ENCODE peak calls at places on chromosome 7, in eight cellular contexts. U is colonic mucosa, S is mammary epithelial cell, G is H9, Z is neural progenitor cell, H is MM.1S, O is HCT116, E is astrocyte. M is an unnamed sample. For H3K4me1, the result is how much of the 10 kb centered on the place peaks cover.

GRCh38 chr7:132275811-132276210 is 300.5 kb downstream of the PLXNA4 start:
- DNase-seq in U (no peak), S (no peak), G (no peak), Z (no peak), H (no peak), O (no peak), E (no peak), M (no peak)

GRCh38 chr7:27031289-27032172 is 64.3 kb downstream of the HOXA1 start:
- DNase-seq in U (no peak), S (peak), G (no peak), Z (no peak), H (peak), O (no peak), E (peak), M (no peak)

GRCh38 chr7:75655536-75655935 is 83.2 kb downstream of the HIP1 start:
- DNase-seq in U (no peak), S (no peak), G (no peak), Z (no peak), H (no peak), O (no peak), E (no peak), M (no peak)

GRCh38 chr7:116971869-116972268 is 18.6 kb downstream of the ST7 start:
- DNase-seq in U (no peak), S (no peak), G (peak), Z (no peak), H (no peak), O (no peak), E (no peak), M (no peak)

GRCh38 chr7:101859411-101860106 is 42.1 kb downstream of the CUX1 start:
- DNase-seq in U (no peak), S (no peak), G (no peak), Z (no peak), H (no peak), O (no peak), E (no peak), M (no peak)

GRCh38 chr7:18087031-18087686 is 59.5 kb upstream of the PRPS1L1 start:
- DNase-seq in U (no peak), S (peak), G (peak), Z (peak), H (no peak), O (no peak), E (peak), M (no peak)

GRCh38 chr7:10889266-10889898 is 84.3 kb upstream of the PHF14 start:
- DNase-seq in U (peak), S (peak), G (peak), Z (peak), H (peak), O (peak), E (peak), M (no peak)

GRCh38 chr7:76262683-76263402 is 39.6 kb upstream of the HSPB1 start:
- DNase-seq in U (peak), S (peak), G (peak), Z (peak), H (peak), O (peak), E (peak), M (no peak)

GRCh38 chr7:5528071-5528814 is 104.6 kb upstream of the TNRC18 start:
- DNase-seq in U (peak), S (peak), G (no peak), Z (peak), H (peak), O (no peak), E (no peak), M (peak)

GRCh38 chr7:123847868-123848267 is 2.9 kb downstream of the HYAL4 start:
- DNase-seq in U (no peak), S (peak), G (no peak), Z (no peak), H (no peak), O (no peak), E (no peak), M (no peak)

GRCh38 chr7:23469150-23469960 is 936 bp downstream of the IGF2BP3 start:
- DNase-seq in U (no peak), S (peak), G (no peak), Z (peak), H (no peak), O (no peak), E (no peak), M (no peak)

GRCh38 chr7:91567111-91568012 is 303.1 kb downstream of the FZD1 start:
- DNase-seq in U (no peak), S (no peak), G (no peak), Z (no peak), H (no peak), O (no peak), E (peak), M (no peak)

GRCh38 chr7:44639701-44640321 is 33.4 kb downstream of the OGDH start:
- DNase-seq in U (peak), S (peak), G (peak), Z (peak), H (no peak), O (peak), E (peak), M (no peak)

GRCh38 chr7:106314875-106315274 is 30.1 kb upstream of the NAMPT start:
- DNase-seq in U (no peak), S (no peak), G (no peak), Z (no peak), H (no peak), O (no peak), E (no peak), M (no peak)

GRCh38 chr7:112069879-112070321 is 136.3 kb downstream of the DOCK4 start:
- DNase-seq in U (no peak), S (peak), G (no peak), Z (no peak), H (no peak), O (no peak), E (peak), M (no peak)

GRCh38 chr7:42495251-42495650 is 258.2 kb upstream of the GLI3 start:
- DNase-seq in U (no peak), S (peak), G (no peak), Z (no peak), H (no peak), O (no peak), E (peak), M (no peak)

GRCh38 chr7:82172896-82173295 is 270.7 kb downstream of the CACNA2D1 start:
- DNase-seq in U (no peak), S (no peak), G (no peak), Z (no peak), H (no peak), O (no peak), E (no peak), M (no peak)

GRCh38 chr7:30941582-30942310 is 22.0 kb upstream of the GHRHR start:
- DNase-seq in U (no peak), S (no peak), G (no peak), Z (no peak), H (no peak), O (no peak), E (no peak), M (no peak)

GRCh38 chr7:55369427-55369826 is 4.3 kb downstream of the LANCL2 start:
- DNase-seq in U (no peak), S (no peak), G (no peak), Z (no peak), H (no peak), O (no peak), E (peak), M (no peak)

GRCh38 chr7:114548576-114548975 is 134.0 kb downstream of the FOXP2 start:
- DNase-seq in U (no peak), S (no peak), G (no peak), Z (no peak), H (no peak), O (no peak), E (no peak), M (no peak)

GRCh38 chr7:5704534-5704922 is 76.9 kb downstream of the RNF216 start:
- DNase-seq in U (peak), S (peak), G (peak), Z (peak), H (peak), O (peak), E (no peak), M (no peak)

GRCh38 chr7:77330169-77330882 is 85.8 kb downstream of the GSAP start:
- DNase-seq in U (no peak), S (peak), G (no peak), Z (no peak), H (peak), O (no peak), E (no peak), M (no peak)

GRCh38 chr7:80879849-80880248 is 39.0 kb downstream of the SEMA3C start:
- DNase-seq in U (no peak), S (no peak), G (no peak), Z (no peak), H (no peak), O (no peak), E (peak), M (no peak)

GRCh38 chr7:151742713-151743480 is 134.0 kb downstream of the PRKAG2 start:
- DNase-seq in U (no peak), S (no peak), G (peak), Z (peak), H (no peak), O (no peak), E (peak), M (peak)

GRCh38 chr7:155918720-155919399 is 106.6 kb upstream of the SHH start:
- DNase-seq in U (peak), S (peak), G (no peak), Z (no peak), H (no peak), O (peak), E (peak), M (peak)

GRCh38 chr7:112985377-112985987 is 101.1 kb downstream of the GPR85 start:
- DNase-seq in U (no peak), S (peak), G (no peak), Z (peak), H (no peak), O (no peak), E (peak), M (no peak)

GRCh38 chr7:3592438-3593134 is 291.5 kb downstream of the SDK1 start:
- DNase-seq in U (no peak), S (no peak), G (no peak), Z (peak), H (no peak), O (no peak), E (no peak), M (no peak)
- H3K4me1 ChIP-seq in U (under half), S (under half), G (under half), Z (under half), H (under half), O (under half), E (under half), M (under half)

DNA sequence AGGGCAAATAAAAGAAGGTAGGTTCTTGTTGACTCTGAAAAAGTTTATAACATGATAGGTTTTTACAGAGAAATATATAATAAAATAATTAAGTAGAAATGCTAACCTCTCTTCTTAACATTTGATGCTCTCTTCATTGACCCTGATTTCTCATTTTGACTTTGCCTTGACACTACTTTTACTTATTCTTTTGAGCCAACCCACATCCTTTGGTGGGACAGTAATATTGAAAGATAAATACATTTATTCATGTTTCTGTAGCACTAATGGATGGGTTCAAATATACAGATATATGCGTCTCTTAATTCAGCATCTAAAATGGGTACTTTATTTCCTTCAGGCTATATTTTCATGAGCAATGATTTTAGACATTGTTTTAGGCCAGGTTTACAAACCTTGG is 34.4 kb downstream of the DDC start:
- DNase-seq in U (no peak), S (no peak), G (no peak), Z (no peak), H (no peak), O (no peak), E (no peak), M (no peak)
- H3K27ac ChIP-seq in U (no peak), S (peak), G (no peak), Z (no peak), H (no peak), O (no peak), E (no peak), M (no peak)

GRCh38 chr7:65268782-65269149 is 104.9 kb upstream of the ZNF92 start:
- DNase-seq in U (no peak), S (no peak), G (no peak), Z (no peak), H (no peak), O (no peak), E (no peak), M (no peak)
- H3K9ac ChIP-seq in U (no peak), S (no peak), G (no peak), Z (no peak), H (no peak), O (no peak), E (no peak), M (no peak)

DNA sequence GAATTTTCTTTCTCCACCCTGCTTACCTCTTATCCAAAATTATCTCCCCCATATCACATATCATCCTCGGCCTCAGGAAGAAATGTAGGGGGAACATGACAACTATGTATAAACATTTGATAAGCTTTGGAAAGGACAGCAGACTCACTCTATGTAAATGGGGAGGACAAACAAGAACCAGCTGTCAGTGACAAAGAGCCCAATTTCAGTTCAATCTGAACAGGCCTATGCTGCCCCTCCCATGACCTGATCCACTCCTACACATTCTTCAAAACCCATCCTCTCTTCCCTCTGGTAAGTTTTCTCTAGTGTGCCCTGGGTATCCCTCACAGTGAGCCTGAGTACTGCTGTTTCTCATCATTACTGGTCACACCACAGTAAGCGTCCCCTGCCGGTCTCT is 20.8 kb downstream of the FZD9 start:
- DNase-seq in U (no peak), S (no peak), G (no peak), Z (no peak), H (no peak), O (no peak), E (no peak), M (no peak)
- H3K4me1 ChIP-seq in U (under half), S (under half), G (under half), Z (under half), H (under half), O (under half), E (under half), M (under half)

GRCh38 chr7:148987010-148987750 is 41.1 kb downstream of the PDIA4 start:
- DNase-seq in U (peak), S (peak), G (peak), Z (peak), H (peak), O (peak), E (peak), M (peak)

GRCh38 chr7:148986737-148987009 is 41.6 kb downstream of the PDIA4 start:
- DNase-seq in U (no peak), S (no peak), G (no peak), Z (no peak), H (no peak), O (no peak), E (no peak), M (no peak)

GRCh38 chr7:148983220-148984146 is 44.8 kb downstream of the PDIA4 start:
- DNase-seq in U (peak), S (peak), G (peak), Z (peak), H (peak), O (peak), E (peak), M (peak)

GRCh38 chr7:148979827-148980226 is 48.5 kb downstream of the PDIA4 start:
- DNase-seq in U (no peak), S (no peak), G (no peak), Z (no peak), H (no peak), O (no peak), E (no peak), M (no peak)

GRCh38 chr7:148982596-148983219 is 45.6 kb downstream of the PDIA4 start:
- DNase-seq in U (no peak), S (peak), G (no peak), Z (peak), H (peak), O (no peak), E (no peak), M (peak)
- H3K27ac ChIP-seq in U (no peak), S (no peak), G (no peak), Z (peak), H (no peak), O (no peak), E (no peak), M (no peak)

GRCh38 chr7:70091362-70091761 is 493.1 kb downstream of the AUTS2 start:
- DNase-seq in U (no peak), S (no peak), G (no peak), Z (no peak), H (no peak), O (no peak), E (no peak), M (no peak)

GRCh38 chr7:70098133-70098561 is 499.9 kb downstream of the AUTS2 start:
- DNase-seq in U (no peak), S (no peak), G (no peak), Z (no peak), H (no peak), O (no peak), E (peak), M (no peak)

GRCh38 chr7:70097639-70098038 is 499.4 kb downstream of the AUTS2 start:
- DNase-seq in U (no peak), S (no peak), G (no peak), Z (no peak), H (no peak), O (no peak), E (no peak), M (no peak)

GRCh38 chr7:70092314-70093303 is 494.3 kb downstream of the AUTS2 start:
- DNase-seq in U (no peak), S (no peak), G (no peak), Z (no peak), H (no peak), O (no peak), E (peak), M (peak)

GRCh38 chr7:70093496-70093895 is 495.2 kb downstream of the AUTS2 start:
- DNase-seq in U (no peak), S (peak), G (no peak), Z (no peak), H (no peak), O (no peak), E (peak), M (no peak)
- H3K9ac ChIP-seq in U (no peak), S (no peak), G (no peak), Z (no peak), H (no peak), O (no peak), E (no peak), M (no peak)

DNA sequence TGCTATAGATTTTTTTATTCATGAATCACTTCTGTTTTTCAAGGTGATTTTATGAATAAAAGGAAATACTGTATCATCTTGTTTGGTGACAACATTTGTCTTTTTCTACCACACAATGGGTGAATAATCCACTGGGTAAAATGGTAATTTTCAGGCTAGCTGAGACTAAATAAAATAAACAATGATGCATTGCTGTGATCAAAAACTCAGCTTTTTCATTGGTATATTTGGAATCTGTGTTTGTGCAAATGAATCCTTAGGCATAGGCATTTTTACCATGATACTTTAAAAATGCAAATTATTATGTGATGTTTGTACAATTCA is 41.7 kb upstream of the SGCE start:
- DNase-seq in U (no peak), S (no peak), G (no peak), Z (no peak), H (no peak), O (no peak), E (no peak), M (no peak)
- H3K4me1 ChIP-seq in U (under half), S (under half), G (under half), Z (under half), H (under half), O (under half), E (under half), M (under half)